ENCODE peak calls at places on chromosomes 6 and 20, in five cellular contexts. B is mammary epithelial cell; D is effector memory CD4-positive, alpha-beta T cell; Z is heart right ventricle; X is breast epithelium. O is an unnamed sample. For H3K4me1, the result is how much of the 10 kb centered on the place peaks cover.

GRCh38 chr6:137218473-137218916 is 690 bp downstream of the IFNGR1 start:
- DNase-seq in D (peak), Z (no peak), B (peak), X (peak), O (no peak)

GRCh38 chr6:45784250-45784649 is 231.4 kb downstream of the CLIC5 start:
- DNase-seq in B (no peak), X (no peak), D (no peak), Z (no peak), O (no peak)

GRCh38 chr6:53795702-53796450 is 1.1 kb downstream of the LRRC1 start:
- DNase-seq in X (no peak), Z (peak), B (peak), D (no peak), O (peak)

GRCh38 chr20:25497586-25498279 is 87.6 kb downstream of the NINL start:
- DNase-seq in X (no peak), Z (no peak), B (no peak), D (no peak), O (no peak)

GRCh38 chr20:61742097-61742805 is 323.4 kb downstream of the TAF4 start:
- DNase-seq in Z (no peak), D (no peak), B (no peak), X (no peak), O (no peak)

GRCh38 chr20:57568088-57568896 is 7.4 kb downstream of the PCK1 start:
- DNase-seq in B (no peak), Z (no peak), X (no peak), D (no peak), O (no peak)

GRCh38 chr6:110538416-110539060 is 62.1 kb upstream of the SLC22A16 start:
- DNase-seq in Z (no peak), X (no peak), B (no peak), D (no peak), O (no peak)

GRCh38 chr6:108133594-108134179 is 32.1 kb upstream of the NR2E1 start:
- DNase-seq in Z (peak), X (peak), D (no peak), B (peak), O (peak)

GRCh38 chr20:41927189-41927588 is 309.0 kb upstream of the CHD6 start:
- DNase-seq in Z (no peak), D (no peak), X (no peak), B (no peak), O (no peak)

GRCh38 chr6:34679552-34680255 is 16.9 kb downstream of the ILRUN start:
- DNase-seq in D (no peak), X (no peak), B (no peak), Z (no peak), O (no peak)

GRCh38 chr20:6469695-6470094 is 297.8 kb upstream of the BMP2 start:
- DNase-seq in Z (no peak), X (no peak), B (no peak), D (no peak), O (no peak)

GRCh38 chr6:15937582-15937981 is 191.3 kb upstream of the MYLIP start:
- DNase-seq in Z (no peak), D (no peak), B (no peak), X (no peak), O (no peak)

GRCh38 chr20:16590234-16590633 is 17.0 kb upstream of the KIF16B start:
- DNase-seq in D (no peak), B (no peak), X (no peak), Z (no peak), O (no peak)

GRCh38 chr6:155349129-155349528 is 34.8 kb upstream of the TFB1M start:
- DNase-seq in Z (no peak), D (no peak), X (no peak), B (no peak), O (no peak)

GRCh38 chr6:31485063-31485462 is 12.9 kb upstream of the MICB start:
- DNase-seq in B (no peak), D (no peak), X (no peak), Z (no peak), O (no peak)

GRCh38 chr6:105310947-105311346 is 91.9 kb downstream of the PREP start:
- DNase-seq in Z (no peak), B (no peak), X (no peak), D (no peak), O (no peak)

GRCh38 chr20:63830821-63831593 is at the start of gene ZBTB46:
- DNase-seq in X (no peak), Z (peak), B (no peak), D (no peak), O (no peak)

GRCh38 chr6:54617730-54618129 is 228.8 kb upstream of the FAM83B start:
- DNase-seq in Z (no peak), B (no peak), X (no peak), D (no peak), O (no peak)

GRCh38 chr20:62744761-62745160 is 36.1 kb downstream of the NTSR1 start:
- DNase-seq in X (no peak), D (no peak), B (no peak), Z (peak), O (no peak)

GRCh38 chr6:26301638-26302037 is 63.4 kb upstream of the BTN3A2 start:
- DNase-seq in B (no peak), Z (no peak), D (no peak), X (no peak), O (no peak)

GRCh38 chr6:31620586-31621319 is at the start of gene PRRC2A:
- DNase-seq in Z (peak), X (peak), B (no peak), D (peak), O (no peak)

GRCh38 chr20:64005394-64005793 is 24.5 kb downstream of the PRPF6 start:
- DNase-seq in Z (no peak), B (no peak), D (no peak), X (no peak), O (no peak)

GRCh38 chr20:15638781-15639180 is 934.5 kb downstream of the KIF16B start:
- DNase-seq in Z (no peak), X (no peak), D (no peak), B (no peak), O (no peak)

GRCh38 chr6:146582857-146583256 is 15.9 kb upstream of the ADGB start:
- DNase-seq in D (no peak), X (no peak), B (no peak), Z (no peak), O (peak)

GRCh38 chr20:50449789-50450492 is 60.2 kb upstream of the PTPN1 start:
- DNase-seq in D (no peak), X (no peak), B (no peak), Z (no peak), O (no peak)

GRCh38 chr20:39264506-39265172 is 302.5 kb downstream of the DHX35 start:
- DNase-seq in B (peak), X (peak), Z (peak), D (no peak), O (peak)

DNA sequence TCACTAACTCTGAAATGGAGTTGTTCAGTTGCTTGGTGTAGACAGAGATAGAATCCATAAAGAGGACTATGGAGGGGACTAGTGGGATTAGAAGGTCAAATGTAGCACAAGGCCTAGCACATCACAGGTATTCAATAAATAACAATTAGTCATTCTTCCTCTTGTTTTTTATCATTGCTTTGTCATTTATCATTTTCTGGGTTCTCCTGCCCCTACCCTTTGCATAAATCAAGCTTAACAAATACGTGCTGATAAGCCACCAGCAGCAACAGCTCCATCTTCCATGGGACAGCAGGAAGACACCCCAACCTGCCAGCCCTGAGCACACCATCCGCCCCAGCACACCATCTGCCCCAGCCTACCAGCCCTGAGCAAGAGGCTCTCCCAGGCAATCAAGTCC is 23.1 kb downstream of the TRAM2 start:
- DNase-seq in X (no peak), B (no peak), Z (no peak), D (no peak), O (no peak)
- H3K27ac ChIP-seq in X (peak), B (no peak), Z (no peak), D (no peak), O (no peak)

GRCh38 chr20:23640873-23641667 is 3.3 kb upstream of the CST3 start:
- DNase-seq in X (no peak), Z (no peak), B (no peak), D (no peak), O (no peak)
- H3K4me1 ChIP-seq in X (under half), Z (under half), B (under half), D (under half), O (under half)

DNA sequence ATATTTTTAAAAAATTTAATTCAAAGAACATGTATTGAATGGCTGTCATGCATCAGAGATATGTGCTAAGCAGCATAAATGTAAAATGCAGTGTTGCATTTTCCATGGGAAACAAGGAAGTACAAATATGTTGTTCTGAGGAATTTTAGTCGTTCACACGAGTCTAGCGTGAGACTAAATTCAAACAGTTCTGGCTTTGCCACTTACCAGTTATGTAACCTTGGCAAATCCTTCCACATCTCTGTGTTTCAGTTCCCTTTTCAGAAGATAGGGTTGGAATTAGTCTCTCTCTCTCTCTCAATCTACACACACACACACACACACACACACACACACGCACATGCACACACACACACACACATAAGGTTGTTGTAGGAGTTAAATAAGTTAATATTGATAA is 305.4 kb downstream of the UTRN start:
- DNase-seq in D (no peak), Z (no peak), X (no peak), B (no peak), O (no peak)
- H3K27ac ChIP-seq in D (no peak), Z (no peak), X (no peak), B (no peak), O (no peak)

DNA sequence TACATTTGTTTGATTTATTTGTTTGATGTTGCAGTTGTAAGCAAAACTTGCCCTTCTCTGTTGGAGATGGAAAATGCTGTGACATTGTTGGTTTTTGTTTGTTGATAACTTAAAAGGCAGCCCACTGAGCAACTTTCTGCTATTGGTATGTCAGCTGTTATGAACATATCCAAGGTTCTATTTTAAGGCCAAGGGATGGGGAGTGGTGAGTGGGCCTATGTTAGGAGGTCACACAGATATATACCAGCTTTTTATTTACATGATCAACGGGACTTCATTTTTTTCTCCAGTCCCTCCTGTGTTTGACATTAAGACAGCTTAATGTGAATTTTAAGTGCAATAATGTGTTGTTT is 5.8 kb downstream of the QKI start:
- DNase-seq in X (no peak), Z (no peak), B (no peak), D (no peak), O (no peak)
- H3K4me1 ChIP-seq in X (under half), Z (half or more), B (under half), D (under half), O (under half)